ENCODE peak calls at places on chromosomes 2 and 18, in four cellular contexts. L is pancreas, H is A549, T is endodermal cell. G is an unnamed sample.

GRCh38 chr2:63654959-63655358 is 66.2 kb downstream of the MDH1 start:
- DNase-seq in L (no peak), H (no peak), T (no peak), G (no peak)

GRCh38 chr18:33818145-33818544 is 240.1 kb downstream of the ASXL3 start:
- DNase-seq in H (no peak), T (no peak), L (no peak), G (no peak)

GRCh38 chr2:15965564-15966019 is 25.2 kb downstream of the MYCN start:
- DNase-seq in T (peak), H (no peak), L (no peak), G (peak)

GRCh38 chr2:129753261-129753660 is 226.2 kb upstream of the RAB6C start:
- DNase-seq in T (peak), L (no peak), H (no peak), G (no peak)

GRCh38 chr18:9925369-9925768 is 11.6 kb downstream of the VAPA start:
- DNase-seq in H (no peak), L (no peak), T (no peak), G (no peak)

GRCh38 chr2:157875720-157876065 is 437 bp downstream of the ACVR1 start:
- DNase-seq in T (peak), H (peak), L (no peak), G (peak)

GRCh38 chr2:67055387-67056304 is 341.5 kb upstream of the ETAA1 start:
- DNase-seq in H (no peak), T (no peak), L (no peak), G (no peak)

GRCh38 chr2:43294973-43295603 is 68.7 kb upstream of the ZFP36L2 start:
- DNase-seq in T (no peak), L (no peak), H (no peak), G (peak)

GRCh38 chr2:215365184-215365658 is 53.4 kb downstream of the ATIC start:
- DNase-seq in H (no peak), T (no peak), L (no peak), G (no peak)

GRCh38 chr2:98308068-98308467 is 38.2 kb upstream of the CNGA3 start:
- DNase-seq in L (no peak), T (no peak), H (no peak), G (no peak)

GRCh38 chr2:101912545-101912944 is 79.2 kb upstream of the IL1R2 start:
- DNase-seq in H (no peak), T (no peak), L (no peak), G (no peak)

GRCh38 chr2:206840999-206841398 is 75.6 kb downstream of the FASTKD2 start:
- DNase-seq in T (no peak), L (no peak), H (no peak), G (no peak)

GRCh38 chr2:119837350-119837749 is 77.6 kb downstream of the PTPN4 start:
- DNase-seq in L (no peak), H (no peak), T (no peak), G (no peak)

GRCh38 chr2:135960598-135961551 is 24.6 kb downstream of the DARS1 start:
- DNase-seq in L (no peak), H (no peak), T (no peak), G (peak)

GRCh38 chr2:54528311-54528945 is 72.3 kb downstream of the SPTBN1 start:
- DNase-seq in L (no peak), T (no peak), H (no peak), G (no peak)

GRCh38 chr18:33916200-33916599 is 308.5 kb downstream of the NOL4 start:
- DNase-seq in L (no peak), H (no peak), T (peak), G (no peak)

GRCh38 chr2:12087671-12088380 is 341.4 kb downstream of the LPIN1 start:
- DNase-seq in H (no peak), L (no peak), T (no peak), G (no peak)

GRCh38 chr18:63708650-63709049 is 5.9 kb downstream of the SERPINB11 start:
- DNase-seq in L (no peak), T (no peak), H (no peak), G (no peak)

GRCh38 chr18:56853961-56854360 is 202.8 kb downstream of the WDR7 start:
- DNase-seq in H (no peak), T (no peak), L (no peak), G (no peak)

GRCh38 chr2:39513641-39514094 is 76.6 kb upstream of the MAP4K3 start:
- DNase-seq in L (peak), T (peak), H (peak), G (no peak)
- TF ChIP-seq CTCF in L (peak), T (peak), H (peak), G (no peak)

GRCh38 chr2:28152585-28153284 is 239.9 kb upstream of the FOSL2 start:
- DNase-seq in H (no peak), T (no peak), L (no peak), G (no peak)
- H3K27ac ChIP-seq in H (peak), T (no peak), L (no peak), G (no peak)

GRCh38 chr2:45104429-45104828 is 95.2 kb upstream of the SIX2 start:
- DNase-seq in L (no peak), T (no peak), H (no peak), G (no peak)
- TF ChIP-seq CTCF in L (no peak), T (peak), H (no peak), G (no peak)

GRCh38 chr2:239378918-239379640 is 21.7 kb downstream of the HDAC4 start:
- DNase-seq in H (no peak), T (no peak), L (no peak), G (no peak)
- H3K27ac ChIP-seq in H (no peak), T (no peak), L (no peak), G (no peak)

GRCh38 chr2:122366427-122366826 is 611.0 kb downstream of the TSN start:
- DNase-seq in L (no peak), H (no peak), T (no peak), G (no peak)

GRCh38 chr2:122363885-122364284 is 608.4 kb downstream of the TSN start:
- DNase-seq in T (no peak), H (no peak), L (no peak), G (no peak)

GRCh38 chr2:122368576-122369243 is 613.3 kb downstream of the TSN start:
- DNase-seq in L (no peak), H (no peak), T (peak), G (no peak)
- TF ChIP-seq CTCF in L (no peak), H (no peak), T (peak), G (no peak)

DNA sequence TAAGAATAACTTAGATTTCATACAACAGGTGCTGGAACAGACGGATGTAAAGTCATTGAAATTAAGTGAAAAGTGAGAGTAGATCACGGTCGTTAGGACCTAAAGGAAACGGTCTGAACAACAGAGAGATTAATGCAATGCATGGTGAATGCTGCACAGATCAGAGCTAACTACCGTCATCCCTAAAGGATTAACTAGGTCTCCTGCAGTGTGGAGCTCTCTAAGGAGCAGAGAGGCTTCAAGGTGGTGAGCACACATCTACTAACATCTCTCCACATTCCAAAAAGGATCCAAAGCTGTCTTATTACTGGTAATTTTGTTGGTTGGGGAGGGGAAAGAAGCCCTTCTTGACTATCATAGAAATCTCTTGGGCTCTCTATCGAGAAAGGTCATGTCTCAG is 75.3 kb downstream of the CABYR start:
- DNase-seq in L (no peak), H (no peak), T (no peak), G (no peak)
- H3K27ac ChIP-seq in L (no peak), H (no peak), T (no peak), G (no peak)

GRCh38 chr2:137947032-137947713 is 17.1 kb upstream of the HNMT start:
- DNase-seq in L (no peak), T (no peak), H (no peak), G (no peak)

GRCh38 chr2:137944714-137945113 is 19.6 kb upstream of the HNMT start:
- DNase-seq in H (no peak), T (no peak), L (no peak), G (no peak)

GRCh38 chr2:137943948-137944347 is 20.3 kb upstream of the HNMT start:
- DNase-seq in L (no peak), T (no peak), H (no peak), G (no peak)

GRCh38 chr2:137946227-137946626 is 18.0 kb upstream of the HNMT start:
- DNase-seq in T (no peak), H (no peak), L (no peak), G (no peak)

DNA sequence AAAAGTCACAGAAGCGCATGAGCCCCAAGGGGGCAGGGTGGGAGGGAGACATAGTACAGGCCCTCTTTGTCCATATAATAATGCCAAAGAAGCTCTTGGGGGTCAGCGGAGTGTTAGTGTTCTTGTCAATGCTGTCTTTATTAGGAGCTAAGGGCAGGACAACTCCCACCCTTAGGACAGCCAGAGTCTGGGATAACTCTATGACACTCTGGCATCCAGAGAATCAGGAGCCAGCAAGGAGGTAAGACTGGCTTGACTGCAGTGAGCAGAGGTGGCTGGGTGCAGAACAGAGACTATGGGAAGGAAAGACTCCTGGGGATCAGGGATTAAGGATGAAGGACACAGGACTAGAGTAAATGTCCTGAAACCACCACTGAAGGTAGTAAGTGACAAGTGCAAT is 19.0 kb upstream of the HNMT start:
- DNase-seq in T (no peak), H (no peak), L (no peak), G (no peak)
- TF ChIP-seq CTCF in T (no peak), H (no peak), L (no peak), G (no peak)

GRCh38 chr18:52486052-52486451 is 146.1 kb downstream of the DCC start:
- DNase-seq in T (no peak), L (no peak), H (no peak), G (no peak)
- H3K27ac ChIP-seq in T (no peak), L (no peak), H (no peak), G (no peak)

G was measured in CD8-positive, alpha-beta T cell.